ENCODE peak calls at places on chromosomes 5 and 9, in eight cellular contexts. One of them, this sample, is unnamed.

GRCh38 chr5:14675309-14675708 is 10.8 kb downstream of the OTULIN start:
- DNase-seq in CD8-positive, alpha-beta T cell: no peak
- DNase-seq in AG08396: no peak
- DNase-seq in fibroblast of villous mesenchyme: no peak
- DNase-seq in mesothelial cell of epicardium: no peak
- DNase-seq in HFFc6: no peak
- DNase-seq in cardiac septum: no peak
- DNase-seq in left colon: no peak
- DNase-seq in this sample: no peak

GRCh38 chr9:90322296-90322695 is 320.3 kb downstream of the DIRAS2 start:
- DNase-seq in CD8-positive, alpha-beta T cell: no peak
- DNase-seq in AG08396: no peak
- DNase-seq in fibroblast of villous mesenchyme: peak
- DNase-seq in mesothelial cell of epicardium: no peak
- DNase-seq in HFFc6: no peak
- DNase-seq in cardiac septum: no peak
- DNase-seq in left colon: no peak
- DNase-seq in this sample: peak

GRCh38 chr5:95884021-95884333 is 61.5 kb upstream of the GLRX start:
- DNase-seq in CD8-positive, alpha-beta T cell: no peak
- DNase-seq in AG08396: no peak
- DNase-seq in fibroblast of villous mesenchyme: peak
- DNase-seq in mesothelial cell of epicardium: no peak
- DNase-seq in HFFc6: peak
- DNase-seq in cardiac septum: no peak
- DNase-seq in left colon: no peak
- DNase-seq in this sample: peak

GRCh38 chr5:136192526-136193395 is at the start of gene SMIM32:
- DNase-seq in CD8-positive, alpha-beta T cell: no peak
- DNase-seq in AG08396: peak
- DNase-seq in fibroblast of villous mesenchyme: no peak
- DNase-seq in mesothelial cell of epicardium: peak
- DNase-seq in HFFc6: no peak
- DNase-seq in cardiac septum: no peak
- DNase-seq in left colon: peak
- DNase-seq in this sample: peak

GRCh38 chr9:15250013-15250412 is 57.0 kb downstream of the TTC39B start:
- DNase-seq in CD8-positive, alpha-beta T cell: no peak
- DNase-seq in AG08396: peak
- DNase-seq in fibroblast of villous mesenchyme: no peak
- DNase-seq in mesothelial cell of epicardium: no peak
- DNase-seq in HFFc6: no peak
- DNase-seq in cardiac septum: no peak
- DNase-seq in left colon: no peak
- DNase-seq in this sample: no peak

GRCh38 chr5:148729182-148729581 is 74.9 kb upstream of the HTR4 start:
- DNase-seq in CD8-positive, alpha-beta T cell: no peak
- DNase-seq in AG08396: no peak
- DNase-seq in fibroblast of villous mesenchyme: no peak
- DNase-seq in mesothelial cell of epicardium: no peak
- DNase-seq in HFFc6: no peak
- DNase-seq in cardiac septum: no peak
- DNase-seq in left colon: no peak
- DNase-seq in this sample: peak

GRCh38 chr9:133119039-133119438 is 2.0 kb downstream of the RALGDS start:
- DNase-seq in CD8-positive, alpha-beta T cell: no peak
- DNase-seq in AG08396: no peak
- DNase-seq in fibroblast of villous mesenchyme: no peak
- DNase-seq in mesothelial cell of epicardium: no peak
- DNase-seq in HFFc6: no peak
- DNase-seq in cardiac septum: no peak
- DNase-seq in left colon: no peak
- DNase-seq in this sample: no peak

GRCh38 chr9:90343360-90343759 is 299.3 kb downstream of the DIRAS2 start:
- DNase-seq in CD8-positive, alpha-beta T cell: no peak
- DNase-seq in AG08396: no peak
- DNase-seq in fibroblast of villous mesenchyme: no peak
- DNase-seq in mesothelial cell of epicardium: no peak
- DNase-seq in HFFc6: no peak
- DNase-seq in cardiac septum: no peak
- DNase-seq in left colon: no peak
- DNase-seq in this sample: no peak

GRCh38 chr5:68242743-68243142 is 27.2 kb downstream of the PIK3R1 start:
- DNase-seq in CD8-positive, alpha-beta T cell: no peak
- DNase-seq in AG08396: no peak
- DNase-seq in fibroblast of villous mesenchyme: peak
- DNase-seq in mesothelial cell of epicardium: no peak
- DNase-seq in HFFc6: peak
- DNase-seq in cardiac septum: no peak
- DNase-seq in left colon: no peak
- DNase-seq in this sample: peak

GRCh38 chr5:91885291-91886265 is 502.5 kb upstream of the ARRDC3 start:
- DNase-seq in CD8-positive, alpha-beta T cell: no peak
- DNase-seq in AG08396: no peak
- DNase-seq in fibroblast of villous mesenchyme: no peak
- DNase-seq in mesothelial cell of epicardium: no peak
- DNase-seq in HFFc6: no peak
- DNase-seq in cardiac septum: no peak
- DNase-seq in left colon: no peak
- DNase-seq in this sample: no peak

GRCh38 chr9:20237686-20238085 is 384.6 kb downstream of the MLLT3 start:
- DNase-seq in CD8-positive, alpha-beta T cell: no peak
- DNase-seq in AG08396: no peak
- DNase-seq in fibroblast of villous mesenchyme: no peak
- DNase-seq in mesothelial cell of epicardium: no peak
- DNase-seq in HFFc6: no peak
- DNase-seq in cardiac septum: no peak
- DNase-seq in left colon: no peak
- DNase-seq in this sample: no peak

GRCh38 chr9:129813661-129814060 is 10.3 kb downstream of the TOR1A start:
- DNase-seq in CD8-positive, alpha-beta T cell: no peak
- DNase-seq in AG08396: no peak
- DNase-seq in fibroblast of villous mesenchyme: no peak
- DNase-seq in mesothelial cell of epicardium: no peak
- DNase-seq in HFFc6: no peak
- DNase-seq in cardiac septum: no peak
- DNase-seq in left colon: no peak
- DNase-seq in this sample: no peak

GRCh38 chr5:176820937-176821336 is 10.6 kb downstream of the UNC5A start:
- DNase-seq in CD8-positive, alpha-beta T cell: no peak
- DNase-seq in AG08396: no peak
- DNase-seq in fibroblast of villous mesenchyme: no peak
- DNase-seq in mesothelial cell of epicardium: no peak
- DNase-seq in HFFc6: no peak
- DNase-seq in cardiac septum: no peak
- DNase-seq in left colon: no peak
- DNase-seq in this sample: no peak

GRCh38 chr9:16247188-16247875 is 623.1 kb downstream of the BNC2 start:
- DNase-seq in CD8-positive, alpha-beta T cell: no peak
- DNase-seq in AG08396: peak
- DNase-seq in fibroblast of villous mesenchyme: no peak
- DNase-seq in mesothelial cell of epicardium: no peak
- DNase-seq in HFFc6: peak
- DNase-seq in cardiac septum: no peak
- DNase-seq in left colon: no peak
- DNase-seq in this sample: peak

GRCh38 chr5:74360535-74361210 is 279.9 kb downstream of the ENC1 start:
- DNase-seq in CD8-positive, alpha-beta T cell: no peak
- DNase-seq in AG08396: no peak
- DNase-seq in fibroblast of villous mesenchyme: peak
- DNase-seq in mesothelial cell of epicardium: no peak
- DNase-seq in HFFc6: no peak
- DNase-seq in cardiac septum: no peak
- DNase-seq in left colon: no peak
- DNase-seq in this sample: no peak

GRCh38 chr5:59038169-59039002 is 455.5 kb downstream of the RAB3C start:
- DNase-seq in CD8-positive, alpha-beta T cell: peak
- DNase-seq in AG08396: peak
- DNase-seq in fibroblast of villous mesenchyme: peak
- DNase-seq in mesothelial cell of epicardium: no peak
- DNase-seq in HFFc6: no peak
- DNase-seq in cardiac septum: no peak
- DNase-seq in left colon: no peak
- DNase-seq in this sample: peak

GRCh38 chr9:36867672-36868471 is 166.2 kb downstream of the PAX5 start:
- DNase-seq in CD8-positive, alpha-beta T cell: no peak
- DNase-seq in AG08396: no peak
- DNase-seq in fibroblast of villous mesenchyme: no peak
- DNase-seq in mesothelial cell of epicardium: no peak
- DNase-seq in HFFc6: no peak
- DNase-seq in cardiac septum: no peak
- DNase-seq in left colon: peak
- DNase-seq in this sample: no peak

GRCh38 chr5:10689391-10690081 is 71.5 kb downstream of the DAP start:
- DNase-seq in CD8-positive, alpha-beta T cell: no peak
- DNase-seq in AG08396: no peak
- DNase-seq in fibroblast of villous mesenchyme: peak
- DNase-seq in mesothelial cell of epicardium: no peak
- DNase-seq in HFFc6: peak
- DNase-seq in cardiac septum: no peak
- DNase-seq in left colon: no peak
- DNase-seq in this sample: peak

GRCh38 chr5:181133610-181134231 is 2.8 kb upstream of the OR2V1 start:
- DNase-seq in CD8-positive, alpha-beta T cell: no peak
- DNase-seq in AG08396: peak
- DNase-seq in fibroblast of villous mesenchyme: peak
- DNase-seq in mesothelial cell of epicardium: no peak
- DNase-seq in HFFc6: peak
- DNase-seq in cardiac septum: peak
- DNase-seq in left colon: peak
- DNase-seq in this sample: peak

GRCh38 chr5:17340816-17341215 is 123.4 kb downstream of the BASP1 start:
- DNase-seq in CD8-positive, alpha-beta T cell: no peak
- DNase-seq in AG08396: no peak
- DNase-seq in fibroblast of villous mesenchyme: peak
- DNase-seq in mesothelial cell of epicardium: no peak
- DNase-seq in HFFc6: no peak
- DNase-seq in cardiac septum: no peak
- DNase-seq in left colon: no peak
- DNase-seq in this sample: peak

GRCh38 chr5:38115318-38115827 is 143.0 kb upstream of the EGFLAM start:
- DNase-seq in CD8-positive, alpha-beta T cell: no peak
- DNase-seq in AG08396: no peak
- DNase-seq in fibroblast of villous mesenchyme: no peak
- DNase-seq in mesothelial cell of epicardium: no peak
- DNase-seq in HFFc6: no peak
- DNase-seq in cardiac septum: no peak
- DNase-seq in left colon: no peak
- DNase-seq in this sample: no peak

GRCh38 chr5:61811052-61811451 is 479.0 kb downstream of the ZSWIM6 start:
- DNase-seq in CD8-positive, alpha-beta T cell: no peak
- DNase-seq in AG08396: no peak
- DNase-seq in fibroblast of villous mesenchyme: peak
- DNase-seq in mesothelial cell of epicardium: no peak
- DNase-seq in HFFc6: no peak
- DNase-seq in cardiac septum: no peak
- DNase-seq in left colon: no peak
- DNase-seq in this sample: no peak

GRCh38 chr9:2214707-2215106 is 199.6 kb downstream of the SMARCA2 start:
- DNase-seq in CD8-positive, alpha-beta T cell: no peak
- DNase-seq in AG08396: no peak
- DNase-seq in fibroblast of villous mesenchyme: no peak
- DNase-seq in mesothelial cell of epicardium: no peak
- DNase-seq in HFFc6: no peak
- DNase-seq in cardiac septum: no peak
- DNase-seq in left colon: no peak
- DNase-seq in this sample: no peak

GRCh38 chr9:74498616-74499095 is 1.5 kb downstream of the RORB start:
- DNase-seq in CD8-positive, alpha-beta T cell: no peak
- DNase-seq in AG08396: peak
- DNase-seq in fibroblast of villous mesenchyme: no peak
- DNase-seq in mesothelial cell of epicardium: peak
- DNase-seq in HFFc6: no peak
- DNase-seq in cardiac septum: no peak
- DNase-seq in left colon: no peak
- DNase-seq in this sample: no peak

GRCh38 chr9:137550958-137551655 is 572 bp upstream of the MRPL41 start:
- DNase-seq in CD8-positive, alpha-beta T cell: no peak
- DNase-seq in AG08396: peak
- DNase-seq in fibroblast of villous mesenchyme: peak
- DNase-seq in mesothelial cell of epicardium: no peak
- DNase-seq in HFFc6: peak
- DNase-seq in cardiac septum: no peak
- DNase-seq in left colon: peak
- DNase-seq in this sample: no peak

GRCh38 chr5:31443572-31443971 is 88.3 kb downstream of the DROSHA start:
- DNase-seq in CD8-positive, alpha-beta T cell: no peak
- DNase-seq in AG08396: no peak
- DNase-seq in fibroblast of villous mesenchyme: no peak
- DNase-seq in mesothelial cell of epicardium: no peak
- DNase-seq in HFFc6: no peak
- DNase-seq in cardiac septum: no peak
- DNase-seq in left colon: no peak
- DNase-seq in this sample: no peak

This sample was measured in osteoblast.